ENCODE peak calls at places on chromosomes 13 and 19, in four cellular contexts. I is anterior cingulate cortex, E is right lobe of liver, L is H7. W is an unnamed sample.

GRCh38 chr19:33286899-33287298 is 15.4 kb downstream of the CEBPA start:
- DNase-seq in I (no peak), L (no peak), E (peak; percentile 59), W (no peak)

GRCh38 chr19:45451181-45451849 is 16.5 kb upstream of the FOSB start:
- DNase-seq in E (no peak), I (no peak), L (peak; percentile 52), W (no peak)

GRCh38 chr19:15812059-15812722 is 3.3 kb downstream of the OR10H1 start:
- DNase-seq in E (no peak), L (no peak), I (no peak), W (no peak)

GRCh38 chr19:55603115-55603514 is 2.3 kb upstream of the ZNF865 start:
- DNase-seq in E (no peak), L (no peak), I (no peak), W (no peak)

GRCh38 chr19:49581007-49581508 is at the start of gene PRRG2:
- DNase-seq in L (peak; percentile 53), I (no peak), E (no peak), W (no peak)

GRCh38 chr13:112855859-112856258 is 113.2 kb upstream of the MCF2L start:
- DNase-seq in E (no peak), I (no peak), L (no peak), W (no peak)

GRCh38 chr19:45403781-45404556 is 900 bp downstream of the PPP1R13L start:
- DNase-seq in L (peak; percentile 88), I (no peak), E (no peak), W (no peak)

GRCh38 chr19:51338563-51339312 is 3.2 kb downstream of the VSIG10L start:
- DNase-seq in I (peak; percentile 70), E (peak; percentile 89), L (peak; percentile 98), W (peak; percentile 41)

GRCh38 chr19:27993619-27994018 is 1219.3 kb downstream of the UQCRFS1 start:
- DNase-seq in L (no peak), E (no peak), I (no peak), W (no peak)

GRCh38 chr13:78160793-78161192 is 242.2 kb upstream of the EDNRB start:
- DNase-seq in I (no peak), E (no peak), L (no peak), W (no peak)

GRCh38 chr19:55454787-55455243 is 6.6 kb downstream of the ISOC2 start:
- DNase-seq in E (no peak), L (peak; percentile 88), I (peak; percentile 66), W (no peak)

GRCh38 chr19:48487944-48488343 is 18.8 kb downstream of the CYTH2 start:
- DNase-seq in I (peak; percentile 23), L (no peak), E (no peak), W (no peak)

GRCh38 chr19:11381535-11382369 is 2.4 kb downstream of the EPOR start:
- DNase-seq in E (peak; percentile 78), L (peak; percentile 94), I (peak; percentile 29), W (no peak)

GRCh38 chr13:32081591-32081990 is 50.0 kb downstream of the FRY start:
- DNase-seq in I (no peak), E (no peak), L (no peak), W (no peak)

GRCh38 chr13:20360041-20360491 is 127.9 kb upstream of the GJB6 start:
- DNase-seq in E (peak; percentile 79), L (no peak), I (no peak), W (peak; percentile 48)

GRCh38 chr13:111342716-111343115 is 22.3 kb downstream of the TEX29 start:
- DNase-seq in E (no peak), L (no peak), I (no peak), W (no peak)

GRCh38 chr19:38304866-38305429 is 897 bp downstream of the C19orf33 start:
- DNase-seq in I (no peak), L (peak; percentile 99), E (no peak), W (no peak)

GRCh38 chr19:32189956-32190706 is 155.3 kb upstream of the ZNF507 start:
- DNase-seq in E (no peak), L (no peak), I (no peak), W (no peak)

GRCh38 chr13:19665427-19665859 is 32.0 kb downstream of the MPHOSPH8 start:
- DNase-seq in E (no peak), L (peak; percentile 54), I (no peak), W (no peak)

GRCh38 chr13:47621931-47622330 is 379.1 kb downstream of the SUCLA2 start:
- DNase-seq in E (no peak), L (no peak), I (no peak), W (no peak)

GRCh38 chr13:47337781-47338507 is 441.1 kb upstream of the HTR2A start:
- DNase-seq in I (no peak), E (no peak), L (peak; percentile 2), W (no peak)

GRCh38 chr13:79456051-79456450 is 24.9 kb upstream of the NDFIP2 start:
- DNase-seq in L (no peak), E (no peak), I (no peak), W (no peak)

GRCh38 chr13:75485286-75486062 is 3.5 kb upstream of the TBC1D4 start:
- DNase-seq in L (no peak), I (no peak), E (no peak), W (no peak)

GRCh38 chr13:42272776-42273175 is 824 bp downstream of the AKAP11 start:
- DNase-seq in E (no peak), I (no peak), L (no peak), W (no peak)

GRCh38 chr13:51192348-51192747 is 29.9 kb upstream of the FAM124A start:
- DNase-seq in I (no peak), L (no peak), E (no peak), W (no peak)

GRCh38 chr19:18975011-18975410 is 34.0 kb upstream of the HOMER3 start:
- DNase-seq in L (no peak), I (no peak), E (no peak), W (no peak)

GRCh38 chr19:38912600-38913514 is 871 bp upstream of the CCER2 start:
- DNase-seq in L (peak; percentile 39), I (no peak), E (peak; percentile 35), W (no peak)

GRCh38 chr19:2653717-2654584 is 48.5 kb downstream of the GNG7 start:
- DNase-seq in E (no peak), I (no peak), L (peak; percentile 89), W (no peak)

GRCh38 chr19:16527971-16528521 is 14.2 kb downstream of the CHERP start:
- DNase-seq in I (no peak), E (no peak), L (peak; percentile 84), W (no peak)

GRCh38 chr13:111636804-111637203 is 316.4 kb downstream of the TEX29 start:
- DNase-seq in E (no peak), L (no peak), I (no peak), W (no peak)